ENCODE peak calls at places on chromosomes 7 and 10, in seven cellular contexts. One of them, this sample, is unnamed.

GRCh38 chr10:58641708-58642107 is 129.0 kb downstream of the BICC1 start:
- DNase-seq in neural progenitor cell: no peak
- DNase-seq in left lung: no peak
- DNase-seq in GM23338: peak
- DNase-seq in IMR-90: peak
- DNase-seq in A549: no peak
- DNase-seq in upper lobe of right lung: no peak
- DNase-seq in this sample: peak

GRCh38 chr7:3154317-3154716 is 110.7 kb upstream of the CARD11 start:
- DNase-seq in neural progenitor cell: no peak
- DNase-seq in left lung: no peak
- DNase-seq in GM23338: no peak
- DNase-seq in IMR-90: no peak
- DNase-seq in A549: no peak
- DNase-seq in upper lobe of right lung: peak
- DNase-seq in this sample: no peak

GRCh38 chr7:150675714-150676113 is 9.8 kb upstream of the GIMAP2 start:
- DNase-seq in neural progenitor cell: no peak
- DNase-seq in left lung: no peak
- DNase-seq in GM23338: no peak
- DNase-seq in IMR-90: no peak
- DNase-seq in A549: no peak
- DNase-seq in upper lobe of right lung: no peak
- DNase-seq in this sample: no peak

GRCh38 chr7:47039899-47040298 is 542.0 kb downstream of the TNS3 start:
- DNase-seq in neural progenitor cell: no peak
- DNase-seq in left lung: no peak
- DNase-seq in GM23338: no peak
- DNase-seq in IMR-90: peak
- DNase-seq in A549: no peak
- DNase-seq in upper lobe of right lung: no peak
- DNase-seq in this sample: peak

GRCh38 chr7:35593896-35594295 is 101.0 kb downstream of the HERPUD2 start:
- DNase-seq in neural progenitor cell: peak
- DNase-seq in left lung: no peak
- DNase-seq in GM23338: peak
- DNase-seq in IMR-90: no peak
- DNase-seq in A549: no peak
- DNase-seq in upper lobe of right lung: no peak
- DNase-seq in this sample: peak

GRCh38 chr10:86168256-86168655 is 198.3 kb downstream of the GRID1 start:
- DNase-seq in neural progenitor cell: no peak
- DNase-seq in left lung: no peak
- DNase-seq in GM23338: no peak
- DNase-seq in IMR-90: no peak
- DNase-seq in A549: no peak
- DNase-seq in upper lobe of right lung: peak
- DNase-seq in this sample: no peak

GRCh38 chr7:118949031-118949430 is 724.5 kb downstream of the ANKRD7 start:
- DNase-seq in neural progenitor cell: no peak
- DNase-seq in left lung: no peak
- DNase-seq in GM23338: no peak
- DNase-seq in IMR-90: peak
- DNase-seq in A549: no peak
- DNase-seq in upper lobe of right lung: no peak
- DNase-seq in this sample: peak

GRCh38 chr7:36130236-36130945 is 22.7 kb upstream of the EEPD1 start:
- DNase-seq in neural progenitor cell: no peak
- DNase-seq in left lung: no peak
- DNase-seq in GM23338: no peak
- DNase-seq in IMR-90: no peak
- DNase-seq in A549: no peak
- DNase-seq in upper lobe of right lung: no peak
- DNase-seq in this sample: no peak

GRCh38 chr7:80232969-80233724 is 98.5 kb downstream of the GNAI1 start:
- DNase-seq in neural progenitor cell: no peak
- DNase-seq in left lung: no peak
- DNase-seq in GM23338: no peak
- DNase-seq in IMR-90: no peak
- DNase-seq in A549: no peak
- DNase-seq in upper lobe of right lung: no peak
- DNase-seq in this sample: no peak

GRCh38 chr7:25595931-25596330 is 367.6 kb upstream of the NPVF start:
- DNase-seq in neural progenitor cell: no peak
- DNase-seq in left lung: no peak
- DNase-seq in GM23338: no peak
- DNase-seq in IMR-90: no peak
- DNase-seq in A549: no peak
- DNase-seq in upper lobe of right lung: no peak
- DNase-seq in this sample: no peak

GRCh38 chr7:152383341-152384234 is 52.2 kb downstream of the KMT2C start:
- DNase-seq in neural progenitor cell: no peak
- DNase-seq in left lung: no peak
- DNase-seq in GM23338: no peak
- DNase-seq in IMR-90: peak
- DNase-seq in A549: no peak
- DNase-seq in upper lobe of right lung: no peak
- DNase-seq in this sample: peak

GRCh38 chr10:71302874-71303568 is 16.0 kb upstream of the SLC29A3 start:
- DNase-seq in neural progenitor cell: peak
- DNase-seq in left lung: no peak
- DNase-seq in GM23338: peak
- DNase-seq in IMR-90: peak
- DNase-seq in A549: peak
- DNase-seq in upper lobe of right lung: no peak
- DNase-seq in this sample: peak

DNA sequence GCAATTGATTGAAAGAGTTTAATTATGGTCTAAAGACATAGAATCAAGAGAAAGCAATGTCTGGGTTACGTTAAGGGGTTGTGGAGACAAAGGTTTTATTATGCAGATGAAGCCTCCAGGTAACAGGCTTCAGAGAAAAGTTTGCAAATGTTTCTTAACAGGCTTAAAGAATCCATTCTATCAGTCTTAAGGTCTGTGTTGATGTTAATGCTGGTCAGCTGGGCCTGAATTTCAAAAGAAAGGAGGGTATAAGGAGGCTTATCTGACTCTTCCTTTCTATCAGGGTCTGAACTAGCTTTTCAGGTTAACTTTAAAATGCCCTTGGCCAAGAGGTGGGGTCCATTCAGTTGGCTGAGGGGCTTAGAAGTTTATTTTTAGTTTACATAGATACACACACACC is 1004.5 kb upstream of the C7orf33 start:
- DNase-seq in neural progenitor cell: no peak
- DNase-seq in left lung: no peak
- DNase-seq in GM23338: peak
- DNase-seq in IMR-90: no peak
- DNase-seq in A549: no peak
- DNase-seq in upper lobe of right lung: no peak
- DNase-seq in this sample: no peak
- H3K4me3 ChIP-seq in neural progenitor cell: no peak
- H3K4me3 ChIP-seq in left lung: no peak
- H3K4me3 ChIP-seq in GM23338: no peak
- H3K4me3 ChIP-seq in IMR-90: no peak
- H3K4me3 ChIP-seq in A549: no peak
- H3K4me3 ChIP-seq in upper lobe of right lung: no peak
- H3K4me3 ChIP-seq in this sample: no peak

GRCh38 chr7:44367475-44368030 is 42.2 kb upstream of the CAMK2B start:
- DNase-seq in neural progenitor cell: no peak
- DNase-seq in left lung: no peak
- DNase-seq in GM23338: peak
- DNase-seq in IMR-90: no peak
- DNase-seq in A549: no peak
- DNase-seq in upper lobe of right lung: no peak
- DNase-seq in this sample: no peak
- TF ChIP-seq CTCF in neural progenitor cell: no peak
- TF ChIP-seq CTCF in left lung: no peak
- TF ChIP-seq CTCF in GM23338: no peak
- TF ChIP-seq CTCF in IMR-90: no peak
- TF ChIP-seq CTCF in A549: no peak
- TF ChIP-seq CTCF in upper lobe of right lung: no peak
- TF ChIP-seq CTCF in this sample: no peak

GRCh38 chr10:132255489-132256344 is 52.0 kb downstream of the STK32C start:
- DNase-seq in neural progenitor cell: no peak
- DNase-seq in left lung: no peak
- DNase-seq in GM23338: no peak
- DNase-seq in IMR-90: no peak
- DNase-seq in A549: no peak
- DNase-seq in upper lobe of right lung: no peak
- DNase-seq in this sample: no peak

GRCh38 chr10:132259674-132260073 is 48.1 kb downstream of the STK32C start:
- DNase-seq in neural progenitor cell: no peak
- DNase-seq in left lung: no peak
- DNase-seq in GM23338: no peak
- DNase-seq in IMR-90: no peak
- DNase-seq in A549: no peak
- DNase-seq in upper lobe of right lung: no peak
- DNase-seq in this sample: no peak

GRCh38 chr10:132258423-132258822 is 49.3 kb downstream of the STK32C start:
- DNase-seq in neural progenitor cell: no peak
- DNase-seq in left lung: no peak
- DNase-seq in GM23338: no peak
- DNase-seq in IMR-90: no peak
- DNase-seq in A549: no peak
- DNase-seq in upper lobe of right lung: no peak
- DNase-seq in this sample: no peak

GRCh38 chr10:132257907-132258306 is 49.8 kb downstream of the STK32C start:
- DNase-seq in neural progenitor cell: no peak
- DNase-seq in left lung: no peak
- DNase-seq in GM23338: no peak
- DNase-seq in IMR-90: no peak
- DNase-seq in A549: no peak
- DNase-seq in upper lobe of right lung: no peak
- DNase-seq in this sample: no peak

GRCh38 chr10:132257271-132257670 is 50.5 kb downstream of the STK32C start:
- DNase-seq in neural progenitor cell: no peak
- DNase-seq in left lung: no peak
- DNase-seq in GM23338: no peak
- DNase-seq in IMR-90: peak
- DNase-seq in A549: peak
- DNase-seq in upper lobe of right lung: no peak
- DNase-seq in this sample: peak
- H3K4me3 ChIP-seq in neural progenitor cell: no peak
- H3K4me3 ChIP-seq in left lung: no peak
- H3K4me3 ChIP-seq in GM23338: no peak
- H3K4me3 ChIP-seq in IMR-90: no peak
- H3K4me3 ChIP-seq in A549: no peak
- H3K4me3 ChIP-seq in upper lobe of right lung: no peak
- H3K4me3 ChIP-seq in this sample: no peak

DNA sequence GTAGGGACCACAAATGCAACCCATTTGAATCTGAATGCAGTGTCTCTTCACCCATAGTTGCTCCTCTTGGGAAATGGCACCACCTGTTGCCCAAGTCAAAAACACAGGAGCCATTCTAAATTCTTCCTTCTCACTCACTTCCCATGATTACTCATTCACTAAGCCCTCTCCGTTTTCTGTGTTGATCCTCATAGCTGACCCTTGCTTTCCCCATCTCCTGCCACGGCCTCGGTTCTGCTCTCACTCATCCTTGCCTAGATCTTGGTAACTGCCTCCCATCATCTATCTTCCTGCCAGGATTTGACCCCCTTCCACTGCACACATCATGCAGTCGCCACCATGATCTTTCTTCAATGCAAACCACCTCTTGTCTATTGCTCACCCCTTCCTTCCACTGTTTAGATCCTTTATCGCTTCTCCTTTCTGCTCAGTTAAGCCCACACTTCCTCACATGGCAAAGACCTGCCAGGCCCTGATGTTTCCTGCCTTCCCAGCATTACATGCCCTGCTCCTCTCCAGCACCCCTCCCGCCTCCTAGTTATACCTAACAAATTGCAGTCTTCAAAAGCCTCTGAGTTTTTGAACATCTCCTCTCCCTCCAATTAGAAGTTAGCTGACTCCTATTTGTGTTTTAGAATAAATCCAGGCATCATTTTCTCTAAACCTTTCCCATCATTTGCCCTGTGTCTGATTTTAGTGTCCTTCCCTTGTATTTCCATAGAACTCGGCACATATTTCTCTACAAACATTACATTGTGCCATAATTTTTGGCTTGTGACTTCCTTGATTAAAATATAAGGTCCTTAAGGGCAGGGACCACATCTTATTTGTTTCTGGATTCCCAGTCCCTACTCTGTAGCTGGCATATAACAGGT is 19.2 kb upstream of the CPN1 start:
- DNase-seq in neural progenitor cell: peak
- DNase-seq in left lung: no peak
- DNase-seq in GM23338: peak
- DNase-seq in IMR-90: peak
- DNase-seq in A549: peak
- DNase-seq in upper lobe of right lung: no peak
- DNase-seq in this sample: peak
- TF ChIP-seq CTCF in neural progenitor cell: peak
- TF ChIP-seq CTCF in left lung: no peak
- TF ChIP-seq CTCF in GM23338: peak
- TF ChIP-seq CTCF in IMR-90: peak
- TF ChIP-seq CTCF in A549: peak
- TF ChIP-seq CTCF in upper lobe of right lung: no peak
- TF ChIP-seq CTCF in this sample: peak

DNA sequence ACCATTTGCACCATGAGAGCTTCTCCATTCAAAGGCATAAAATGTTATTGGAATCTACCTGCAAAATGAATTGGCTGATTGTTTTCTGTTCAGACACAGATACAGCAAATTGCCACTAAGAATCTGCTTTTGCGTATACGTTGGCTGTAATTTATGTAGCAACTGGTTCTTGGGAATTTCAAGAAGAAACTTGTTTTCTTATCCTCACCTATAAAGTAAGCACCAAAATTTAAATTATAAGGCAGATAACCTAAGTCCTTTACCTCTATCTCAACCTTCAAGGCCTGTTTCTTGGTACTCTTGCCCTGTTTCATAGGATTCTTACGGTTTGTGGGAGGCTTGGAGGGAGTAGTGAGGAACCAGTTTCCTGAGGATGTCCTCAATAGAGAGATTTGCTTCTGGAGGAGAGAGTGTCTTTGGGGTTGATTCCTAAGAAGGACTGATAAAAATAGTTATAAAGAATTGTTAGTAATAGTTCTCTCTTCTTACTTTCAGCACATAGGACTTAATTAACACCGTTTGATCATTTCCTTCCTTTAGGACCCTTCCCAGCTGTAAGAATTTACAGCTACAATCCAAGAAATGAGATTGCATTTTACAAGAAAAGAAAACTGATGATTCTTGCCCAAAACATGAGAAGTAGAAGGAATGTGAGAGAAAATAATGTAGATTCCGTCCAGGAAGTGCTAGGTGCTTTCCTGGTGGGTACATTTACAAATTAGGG is 2.0 kb downstream of the STAMBPL1 start:
- DNase-seq in neural progenitor cell: no peak
- DNase-seq in left lung: no peak
- DNase-seq in GM23338: no peak
- DNase-seq in IMR-90: no peak
- DNase-seq in A549: no peak
- DNase-seq in upper lobe of right lung: no peak
- DNase-seq in this sample: no peak
- H3K4me3 ChIP-seq in neural progenitor cell: no peak
- H3K4me3 ChIP-seq in left lung: no peak
- H3K4me3 ChIP-seq in GM23338: no peak
- H3K4me3 ChIP-seq in IMR-90: peak
- H3K4me3 ChIP-seq in A549: peak
- H3K4me3 ChIP-seq in upper lobe of right lung: peak
- H3K4me3 ChIP-seq in this sample: peak

GRCh38 chr7:132004528-132004927 is 448.1 kb upstream of the PODXL start:
- DNase-seq in neural progenitor cell: no peak
- DNase-seq in left lung: no peak
- DNase-seq in GM23338: peak
- DNase-seq in IMR-90: no peak
- DNase-seq in A549: no peak
- DNase-seq in upper lobe of right lung: no peak
- DNase-seq in this sample: peak
- TF ChIP-seq CTCF in neural progenitor cell: peak
- TF ChIP-seq CTCF in left lung: no peak
- TF ChIP-seq CTCF in GM23338: peak
- TF ChIP-seq CTCF in IMR-90: peak
- TF ChIP-seq CTCF in A549: no peak
- TF ChIP-seq CTCF in upper lobe of right lung: no peak
- TF ChIP-seq CTCF in this sample: peak

This sample was measured in fibroblast of mammary gland.